ENCODE peak calls at places on chromosome 19, in nine cellular contexts. L is astrocyte, V is fibroblast of lung, R is Karpas-422, D is GM12878, C is GM23248, E is colonic mucosa, H is mammary epithelial cell, Q is endodermal cell. J is an unnamed sample.

GRCh38 chr19:27776020-27776419 is 1436.9 kb downstream of the UQCRFS1 start:
- DNase-seq in H (peak; percentile 19), D (no peak), L (no peak), V (peak; percentile 15), E (no peak), C (peak; percentile 68), R (peak; percentile 69), Q (peak; percentile 81), J (peak; percentile 23)

GRCh38 chr19:32674153-32674958 is 624 bp downstream of the ANKRD27 start:
- DNase-seq in H (no peak), R (peak; percentile 69), D (no peak), L (no peak), E (no peak), C (peak; percentile 43), Q (no peak), V (no peak), J (peak; percentile 53)

GRCh38 chr19:38061294-38061693 is 154.3 kb downstream of the SIPA1L3 start:
- DNase-seq in Q (no peak), V (peak; percentile 85), H (peak; percentile 42), R (no peak), D (no peak), C (peak; percentile 82), E (no peak), L (peak; percentile 79), J (no peak)

GRCh38 chr19:21158523-21159135 is 16.8 kb downstream of the ZNF431 start:
- DNase-seq in H (peak; percentile 57), Q (no peak), E (no peak), L (peak; percentile 72), V (peak; percentile 80), D (no peak), C (peak; percentile 55), R (no peak), J (no peak)

GRCh38 chr19:38162632-38163031 is 61.4 kb downstream of the DPF1 start:
- DNase-seq in D (no peak), H (no peak), Q (no peak), V (no peak), L (no peak), E (no peak), C (no peak), R (peak; percentile 44), J (no peak)

GRCh38 chr19:39127812-39128510 is 2.4 kb downstream of the PAK4 start:
- DNase-seq in L (no peak), V (no peak), Q (no peak), C (peak; percentile 42), E (peak; percentile 60), H (no peak), R (no peak), D (no peak), J (no peak)

GRCh38 chr19:4042731-4043082 is 24.0 kb downstream of the ZBTB7A start:
- DNase-seq in L (no peak), D (no peak), R (no peak), Q (no peak), V (no peak), H (no peak), C (no peak), E (peak; percentile 62), J (no peak)

GRCh38 chr19:48965806-48966540 is 864 bp downstream of the FTL start:
- DNase-seq in C (peak; percentile 92), E (peak; percentile 91), D (peak; percentile 72), Q (peak; percentile 93), H (peak; percentile 88), V (peak; percentile 80), L (peak; percentile 69), R (peak; percentile 94), J (peak; percentile 92)

GRCh38 chr19:15555759-15556633 is 47.7 kb downstream of the CYP4F22 start:
- DNase-seq in D (peak; percentile 65), E (peak; percentile 90), C (peak; percentile 98), R (peak; percentile 96), L (peak; percentile 78), V (peak; percentile 86), Q (peak; percentile 99), H (peak; percentile 89), J (peak; percentile 97)

GRCh38 chr19:15562145-15562544 is 52.9 kb upstream of the CYP4F8 start:
- DNase-seq in E (no peak), H (no peak), D (no peak), Q (peak; percentile 10), R (no peak), C (no peak), L (no peak), V (no peak), J (no peak)

GRCh38 chr19:15562861-15563260 is 52.2 kb upstream of the CYP4F8 start:
- DNase-seq in V (no peak), C (peak; percentile 26), E (no peak), L (no peak), H (peak; percentile 26), D (no peak), R (no peak), Q (peak; percentile 52), J (no peak)

GRCh38 chr19:15556634-15557181 is 48.4 kb downstream of the CYP4F22 start:
- DNase-seq in C (no peak), E (no peak), L (no peak), R (no peak), Q (no peak), H (no peak), V (no peak), D (no peak), J (no peak)

GRCh38 chr19:15557223-15557622 is 48.9 kb downstream of the CYP4F22 start:
- DNase-seq in C (no peak), Q (no peak), L (no peak), H (no peak), V (no peak), E (no peak), D (no peak), R (no peak), J (no peak)
- H3K9ac ChIP-seq in C (no peak overlapping the region), Q (no peak overlapping the region), L (no peak overlapping the region), H (no peak overlapping the region), V (no peak overlapping the region), E (no peak overlapping the region), D (no peak overlapping the region), R (no peak overlapping the region), J (no peak overlapping the region)

GRCh38 chr19:19490247-19490968 is 24.9 kb downstream of the TSSK6 start:
- DNase-seq in Q (peak; percentile 93), L (peak; percentile 60), D (peak; percentile 51), C (peak; percentile 88), V (peak; percentile 71), H (peak; percentile 60), E (peak; percentile 88), R (peak; percentile 91), J (peak; percentile 76)

GRCh38 chr19:19491321-19492025 is 23.9 kb downstream of the TSSK6 start:
- DNase-seq in C (no peak), L (no peak), D (no peak), E (no peak), Q (no peak), R (no peak), H (no peak), V (no peak), J (no peak)

GRCh38 chr19:19488041-19488874 is 27.1 kb downstream of the TSSK6 start:
- DNase-seq in E (peak; percentile 85), Q (peak; percentile 66), D (no peak), C (peak; percentile 16), H (no peak), L (no peak), V (peak; percentile 14), R (no peak), J (no peak)

GRCh38 chr19:19488875-19489690 is 26.3 kb downstream of the TSSK6 start:
- DNase-seq in L (peak; percentile 88), D (peak; percentile 73), R (peak; percentile 92), E (peak; percentile 92), Q (peak; percentile 94), H (peak; percentile 87), C (peak; percentile 97), V (peak; percentile 92), J (peak; percentile 78)

DNA sequence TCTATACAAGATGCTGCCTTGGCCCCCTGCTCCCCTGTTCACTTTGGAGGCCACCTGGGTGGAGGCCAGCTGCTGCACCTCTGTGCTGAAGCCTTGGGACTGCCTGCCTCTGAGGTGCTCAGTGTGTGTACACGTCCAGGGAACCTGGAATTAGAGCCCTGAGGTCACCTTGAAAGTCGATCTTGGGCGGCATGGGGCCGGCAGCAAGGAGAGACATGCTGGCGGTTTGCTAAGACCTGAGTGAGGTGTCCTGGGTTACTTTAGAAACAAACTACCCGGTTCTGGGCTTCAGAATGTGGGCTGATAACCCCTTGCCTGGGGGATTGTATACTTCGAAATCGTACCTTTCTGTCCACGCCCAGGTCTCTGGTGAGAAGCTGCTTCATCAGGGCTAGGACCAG is 25.5 kb downstream of the TSSK6 start:
- DNase-seq in V (no peak), H (no peak), Q (peak; percentile 59), D (no peak), L (no peak), C (no peak), E (no peak), R (no peak), J (no peak)
- H3K4me3 ChIP-seq in V (peak overlapping the region; percentile 19), H (no peak overlapping the region), Q (no peak overlapping the region), D (no peak overlapping the region), L (no peak overlapping the region), C (peak overlapping the region; percentile 59), E (no peak overlapping the region), R (no peak overlapping the region), J (no peak overlapping the region)

GRCh38 chr19:10884273-10884672 is 12.9 kb downstream of the CARM1 start:
- DNase-seq in Q (no peak), E (no peak), V (peak; percentile 58), R (no peak), D (no peak), L (peak; percentile 43), H (no peak), C (peak; percentile 87), J (no peak)
- H3K9ac ChIP-seq in Q (no peak overlapping the region), E (no peak overlapping the region), V (no peak overlapping the region), R (no peak overlapping the region), D (no peak overlapping the region), L (no peak overlapping the region), H (no peak overlapping the region), C (peak overlapping the region; percentile 40), J (no peak overlapping the region)

DNA sequence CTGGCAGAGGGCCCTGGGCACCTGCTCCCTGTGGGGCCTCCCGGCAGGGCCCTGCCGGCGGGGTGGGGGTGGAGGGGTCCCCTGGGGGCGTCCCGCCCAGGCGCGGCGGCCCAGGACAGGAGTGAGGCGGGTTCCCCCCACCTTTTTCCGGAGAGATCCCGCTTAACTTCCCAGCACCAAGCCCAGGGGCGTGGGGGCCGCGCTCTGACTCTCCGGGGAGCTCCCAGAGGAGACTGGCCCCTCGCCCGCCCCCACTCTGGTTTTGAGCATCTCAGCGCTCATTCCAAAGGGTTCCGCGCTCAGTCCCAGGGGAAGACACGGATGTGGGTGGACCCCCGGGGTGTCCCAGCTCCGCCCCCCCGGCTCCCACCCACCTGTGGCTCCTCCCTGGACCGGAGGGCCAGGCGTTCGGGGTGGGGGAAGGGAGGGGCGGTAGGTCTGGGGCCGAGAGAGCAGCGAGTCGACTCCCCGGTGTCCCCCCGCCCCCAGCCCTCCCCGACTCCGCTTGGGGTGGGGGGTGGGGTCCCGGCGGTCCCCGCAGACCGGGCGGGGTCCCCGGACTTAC is 424 bp downstream of the C2CD4C start:
- DNase-seq in C (no peak), R (no peak), L (no peak), E (no peak), Q (peak; percentile 67), V (no peak), D (no peak), H (no peak), J (peak; percentile 15)
- H3K4me3 ChIP-seq in C (peak overlapping the region; percentile 45), R (no peak overlapping the region), L (no peak overlapping the region), E (peak overlapping the region; percentile 25), Q (peak overlapping the region; percentile 73), V (peak overlapping the region; percentile 25), D (no peak overlapping the region), H (no peak overlapping the region), J (no peak overlapping the region)